ENCODE peak calls at places on chromosome 21, in eight cellular contexts. One of them, this sample, is unnamed.
A peak's percentile ranks its signal among the peaks of the same experiment; 100 is the strongest.

GRCh38 chr21:21688877-21689276 is 690.7 kb downstream of the NCAM2 start:
- DNase-seq in fibroblast of mammary gland: peak; percentile 50
- DNase-seq in left lung: peak; percentile 34
- DNase-seq in GM12878: no peak
- DNase-seq in mucosa of descending colon: no peak
- DNase-seq in IMR-90: peak; percentile 37
- DNase-seq in OCI-LY7: no peak
- DNase-seq in BE2C: peak; percentile 70
- DNase-seq in this sample: peak; percentile 27

GRCh38 chr21:31473685-31474345 is 129.8 kb upstream of the TIAM1 start:
- DNase-seq in fibroblast of mammary gland: no peak
- DNase-seq in left lung: no peak
- DNase-seq in GM12878: no peak
- DNase-seq in mucosa of descending colon: no peak
- DNase-seq in IMR-90: no peak
- DNase-seq in OCI-LY7: no peak
- DNase-seq in BE2C: no peak
- DNase-seq in this sample: no peak

GRCh38 chr21:25912402-25912746 is 177.6 kb downstream of the GABPA start:
- DNase-seq in fibroblast of mammary gland: no peak
- DNase-seq in left lung: no peak
- DNase-seq in GM12878: no peak
- DNase-seq in mucosa of descending colon: no peak
- DNase-seq in IMR-90: no peak
- DNase-seq in OCI-LY7: no peak
- DNase-seq in BE2C: no peak
- DNase-seq in this sample: no peak

GRCh38 chr21:30620522-30620921 is at the start of gene KRTAP20-4:
- DNase-seq in fibroblast of mammary gland: no peak
- DNase-seq in left lung: no peak
- DNase-seq in GM12878: no peak
- DNase-seq in mucosa of descending colon: no peak
- DNase-seq in IMR-90: no peak
- DNase-seq in OCI-LY7: no peak
- DNase-seq in BE2C: no peak
- DNase-seq in this sample: no peak

GRCh38 chr21:26388731-26389231 is 184.3 kb downstream of the CYYR1 start:
- DNase-seq in fibroblast of mammary gland: peak; percentile 62
- DNase-seq in left lung: no peak
- DNase-seq in GM12878: no peak
- DNase-seq in mucosa of descending colon: no peak
- DNase-seq in IMR-90: peak; percentile 38
- DNase-seq in OCI-LY7: no peak
- DNase-seq in BE2C: peak; percentile 44
- DNase-seq in this sample: no peak

GRCh38 chr21:15797577-15798363 is 68.0 kb downstream of the USP25 start:
- DNase-seq in fibroblast of mammary gland: no peak
- DNase-seq in left lung: no peak
- DNase-seq in GM12878: no peak
- DNase-seq in mucosa of descending colon: no peak
- DNase-seq in IMR-90: no peak
- DNase-seq in OCI-LY7: no peak
- DNase-seq in BE2C: no peak
- DNase-seq in this sample: no peak

GRCh38 chr21:25862596-25862995 is 127.8 kb downstream of the GABPA start:
- DNase-seq in fibroblast of mammary gland: peak; percentile 47
- DNase-seq in left lung: no peak
- DNase-seq in GM12878: no peak
- DNase-seq in mucosa of descending colon: no peak
- DNase-seq in IMR-90: peak; percentile 39
- DNase-seq in OCI-LY7: peak; percentile 34
- DNase-seq in BE2C: peak; percentile 28
- DNase-seq in this sample: no peak

GRCh38 chr21:29217818-29218252 is 80.9 kb upstream of the BACH1 start:
- DNase-seq in fibroblast of mammary gland: peak; percentile 99
- DNase-seq in left lung: no peak
- DNase-seq in GM12878: no peak
- DNase-seq in mucosa of descending colon: no peak
- DNase-seq in IMR-90: peak; percentile 99
- DNase-seq in OCI-LY7: no peak
- DNase-seq in BE2C: no peak
- DNase-seq in this sample: peak; percentile 27

GRCh38 chr21:29231781-29232548 is 66.8 kb upstream of the BACH1 start:
- DNase-seq in fibroblast of mammary gland: no peak
- DNase-seq in left lung: no peak
- DNase-seq in GM12878: no peak
- DNase-seq in mucosa of descending colon: no peak
- DNase-seq in IMR-90: no peak
- DNase-seq in OCI-LY7: no peak
- DNase-seq in BE2C: no peak
- DNase-seq in this sample: no peak

GRCh38 chr21:34912022-34912933 is 136.8 kb downstream of the RUNX1 start:
- DNase-seq in fibroblast of mammary gland: no peak
- DNase-seq in left lung: no peak
- DNase-seq in GM12878: no peak
- DNase-seq in mucosa of descending colon: no peak
- DNase-seq in IMR-90: no peak
- DNase-seq in OCI-LY7: no peak
- DNase-seq in BE2C: no peak
- DNase-seq in this sample: no peak

GRCh38 chr21:34886554-34887385 is 162.3 kb downstream of the RUNX1 start:
- DNase-seq in fibroblast of mammary gland: peak; percentile 59
- DNase-seq in left lung: peak; percentile 87
- DNase-seq in GM12878: no peak
- DNase-seq in mucosa of descending colon: peak; percentile 67
- DNase-seq in IMR-90: no peak
- DNase-seq in OCI-LY7: no peak
- DNase-seq in BE2C: no peak
- DNase-seq in this sample: peak; percentile 45

GRCh38 chr21:39616373-39616772 is 3.6 kb downstream of the B3GALT5 start:
- DNase-seq in fibroblast of mammary gland: no peak
- DNase-seq in left lung: no peak
- DNase-seq in GM12878: no peak
- DNase-seq in mucosa of descending colon: no peak
- DNase-seq in IMR-90: no peak
- DNase-seq in OCI-LY7: no peak
- DNase-seq in BE2C: no peak
- DNase-seq in this sample: no peak

GRCh38 chr21:25831300-25831699 is 96.5 kb downstream of the GABPA start:
- DNase-seq in fibroblast of mammary gland: no peak
- DNase-seq in left lung: no peak
- DNase-seq in GM12878: no peak
- DNase-seq in mucosa of descending colon: no peak
- DNase-seq in IMR-90: peak; percentile 39
- DNase-seq in OCI-LY7: no peak
- DNase-seq in BE2C: no peak
- DNase-seq in this sample: no peak

GRCh38 chr21:39661121-39661520 is 48.4 kb downstream of the B3GALT5 start:
- DNase-seq in fibroblast of mammary gland: no peak
- DNase-seq in left lung: no peak
- DNase-seq in GM12878: no peak
- DNase-seq in mucosa of descending colon: no peak
- DNase-seq in IMR-90: no peak
- DNase-seq in OCI-LY7: no peak
- DNase-seq in BE2C: no peak
- DNase-seq in this sample: no peak

GRCh38 chr21:46477765-46478164 is 19.1 kb downstream of the DIP2A start:
- DNase-seq in fibroblast of mammary gland: peak; percentile 79
- DNase-seq in left lung: no peak
- DNase-seq in GM12878: no peak
- DNase-seq in mucosa of descending colon: no peak
- DNase-seq in IMR-90: peak; percentile 51
- DNase-seq in OCI-LY7: no peak
- DNase-seq in BE2C: no peak
- DNase-seq in this sample: no peak

GRCh38 chr21:35400233-35400939 is 351.3 kb upstream of the RUNX1 start:
- DNase-seq in fibroblast of mammary gland: peak; percentile 71
- DNase-seq in left lung: no peak
- DNase-seq in GM12878: peak; percentile 19
- DNase-seq in mucosa of descending colon: no peak
- DNase-seq in IMR-90: peak; percentile 67
- DNase-seq in OCI-LY7: peak; percentile 86
- DNase-seq in BE2C: no peak
- DNase-seq in this sample: peak; percentile 80

GRCh38 chr21:45234906-45235305 is 52.8 kb downstream of the POFUT2 start:
- DNase-seq in fibroblast of mammary gland: no peak
- DNase-seq in left lung: no peak
- DNase-seq in GM12878: no peak
- DNase-seq in mucosa of descending colon: no peak
- DNase-seq in IMR-90: no peak
- DNase-seq in OCI-LY7: no peak
- DNase-seq in BE2C: no peak
- DNase-seq in this sample: no peak
- H3K4me3 ChIP-seq in fibroblast of mammary gland: no peak overlapping the region
- H3K4me3 ChIP-seq in left lung: no peak overlapping the region
- H3K4me3 ChIP-seq in GM12878: no peak overlapping the region
- H3K4me3 ChIP-seq in mucosa of descending colon: no peak overlapping the region
- H3K4me3 ChIP-seq in IMR-90: no peak overlapping the region
- H3K4me3 ChIP-seq in OCI-LY7: no peak overlapping the region
- H3K4me3 ChIP-seq in BE2C: no peak overlapping the region
- H3K4me3 ChIP-seq in this sample: no peak overlapping the region

GRCh38 chr21:43919871-43920801 is 55.1 kb downstream of the AGPAT3 start:
- DNase-seq in fibroblast of mammary gland: no peak
- DNase-seq in left lung: peak; percentile 57
- DNase-seq in GM12878: peak; percentile 54
- DNase-seq in mucosa of descending colon: no peak
- DNase-seq in IMR-90: peak; percentile 40
- DNase-seq in OCI-LY7: no peak
- DNase-seq in BE2C: peak; percentile 29
- DNase-seq in this sample: peak; percentile 63

GRCh38 chr21:43923391-43923790 is 58.4 kb downstream of the AGPAT3 start:
- DNase-seq in fibroblast of mammary gland: peak; percentile 43
- DNase-seq in left lung: peak; percentile 20
- DNase-seq in GM12878: no peak
- DNase-seq in mucosa of descending colon: no peak
- DNase-seq in IMR-90: peak; percentile 11
- DNase-seq in OCI-LY7: no peak
- DNase-seq in BE2C: peak; percentile 8
- DNase-seq in this sample: no peak

GRCh38 chr21:43921979-43922945 is 57.2 kb downstream of the AGPAT3 start:
- DNase-seq in fibroblast of mammary gland: peak; percentile 38
- DNase-seq in left lung: peak; percentile 48
- DNase-seq in GM12878: peak; percentile 69
- DNase-seq in mucosa of descending colon: no peak
- DNase-seq in IMR-90: peak; percentile 26
- DNase-seq in OCI-LY7: no peak
- DNase-seq in BE2C: peak; percentile 15
- DNase-seq in this sample: no peak

GRCh38 chr21:43922949-43923348 is 57.9 kb downstream of the AGPAT3 start:
- DNase-seq in fibroblast of mammary gland: no peak
- DNase-seq in left lung: peak; percentile 41
- DNase-seq in GM12878: no peak
- DNase-seq in mucosa of descending colon: no peak
- DNase-seq in IMR-90: no peak
- DNase-seq in OCI-LY7: no peak
- DNase-seq in BE2C: peak; percentile 20
- DNase-seq in this sample: no peak

GRCh38 chr21:43921602-43921978 is 56.6 kb downstream of the AGPAT3 start:
- DNase-seq in fibroblast of mammary gland: no peak
- DNase-seq in left lung: peak; percentile 14
- DNase-seq in GM12878: peak; percentile 39
- DNase-seq in mucosa of descending colon: no peak
- DNase-seq in IMR-90: no peak
- DNase-seq in OCI-LY7: no peak
- DNase-seq in BE2C: no peak
- DNase-seq in this sample: peak; percentile 59
- H3K4me3 ChIP-seq in fibroblast of mammary gland: no peak overlapping the region
- H3K4me3 ChIP-seq in left lung: no peak overlapping the region
- H3K4me3 ChIP-seq in GM12878: peak overlapping the region; percentile 6
- H3K4me3 ChIP-seq in mucosa of descending colon: no peak overlapping the region
- H3K4me3 ChIP-seq in IMR-90: no peak overlapping the region
- H3K4me3 ChIP-seq in OCI-LY7: no peak overlapping the region
- H3K4me3 ChIP-seq in BE2C: no peak overlapping the region
- H3K4me3 ChIP-seq in this sample: no peak overlapping the region

DNA sequence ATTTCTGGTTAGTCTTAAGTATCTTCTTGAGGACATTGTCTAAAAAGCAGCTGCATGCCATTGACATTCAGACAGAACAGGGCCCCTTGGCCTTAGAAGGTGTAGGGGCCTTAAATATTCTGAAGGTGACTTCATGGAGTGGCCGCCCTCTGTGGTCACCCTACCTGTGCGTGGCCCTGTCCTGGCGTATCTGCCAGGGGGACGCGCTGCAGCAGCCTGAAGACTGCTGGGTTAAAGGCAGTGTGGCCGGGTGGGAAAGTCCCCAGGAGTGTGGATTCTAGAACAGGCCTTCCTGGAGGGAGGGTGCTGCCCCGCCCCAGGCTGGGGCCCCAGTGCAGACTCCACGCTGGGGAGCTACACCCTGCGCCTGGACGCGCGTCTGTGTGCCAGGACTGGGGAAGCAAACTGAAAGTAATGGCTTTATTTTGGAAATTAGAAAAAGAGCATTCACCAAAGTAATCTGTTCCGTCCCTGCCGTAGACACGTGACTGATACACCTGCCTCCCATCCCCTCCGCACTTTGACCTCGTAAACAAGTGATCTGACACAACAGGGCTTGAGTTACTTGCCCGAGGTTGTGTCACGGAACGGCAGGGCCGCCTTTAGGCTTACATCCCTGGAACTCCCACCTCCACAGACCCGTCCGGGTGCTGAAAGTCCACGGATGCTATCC is 1.8 kb downstream of the AGPAT3 start:
- DNase-seq in fibroblast of mammary gland: no peak
- DNase-seq in left lung: peak; percentile 83
- DNase-seq in GM12878: peak; percentile 50
- DNase-seq in mucosa of descending colon: peak; percentile 89
- DNase-seq in IMR-90: no peak
- DNase-seq in OCI-LY7: no peak
- DNase-seq in BE2C: no peak
- DNase-seq in this sample: peak; percentile 80
- H3K4me3 ChIP-seq in fibroblast of mammary gland: peak overlapping the region; percentile 63
- H3K4me3 ChIP-seq in left lung: peak overlapping the region; percentile 54
- H3K4me3 ChIP-seq in GM12878: peak overlapping the region; percentile 75
- H3K4me3 ChIP-seq in mucosa of descending colon: no peak overlapping the region
- H3K4me3 ChIP-seq in IMR-90: peak overlapping the region; percentile 90
- H3K4me3 ChIP-seq in OCI-LY7: peak overlapping the region; percentile 72
- H3K4me3 ChIP-seq in BE2C: peak overlapping the region; percentile 61
- H3K4me3 ChIP-seq in this sample: peak overlapping the region; percentile 91

GRCh38 chr21:42534361-42534900 is 20.8 kb downstream of the SLC37A1 start:
- DNase-seq in fibroblast of mammary gland: no peak
- DNase-seq in left lung: no peak
- DNase-seq in GM12878: no peak
- DNase-seq in mucosa of descending colon: no peak
- DNase-seq in IMR-90: no peak
- DNase-seq in OCI-LY7: peak; percentile 55
- DNase-seq in BE2C: peak; percentile 64
- DNase-seq in this sample: no peak

GRCh38 chr21:42534901-42535378 is 21.3 kb downstream of the SLC37A1 start:
- DNase-seq in fibroblast of mammary gland: no peak
- DNase-seq in left lung: no peak
- DNase-seq in GM12878: peak; percentile 80
- DNase-seq in mucosa of descending colon: no peak
- DNase-seq in IMR-90: no peak
- DNase-seq in OCI-LY7: peak; percentile 88
- DNase-seq in BE2C: no peak
- DNase-seq in this sample: no peak

GRCh38 chr21:42532466-42533181 is 19.0 kb downstream of the SLC37A1 start:
- DNase-seq in fibroblast of mammary gland: no peak
- DNase-seq in left lung: no peak
- DNase-seq in GM12878: no peak
- DNase-seq in mucosa of descending colon: peak; percentile 78
- DNase-seq in IMR-90: peak; percentile 12
- DNase-seq in OCI-LY7: peak; percentile 84
- DNase-seq in BE2C: no peak
- DNase-seq in this sample: no peak

GRCh38 chr21:42533306-42533962 is 19.8 kb downstream of the SLC37A1 start:
- DNase-seq in fibroblast of mammary gland: no peak
- DNase-seq in left lung: no peak
- DNase-seq in GM12878: no peak
- DNase-seq in mucosa of descending colon: no peak
- DNase-seq in IMR-90: no peak
- DNase-seq in OCI-LY7: peak; percentile 32
- DNase-seq in BE2C: no peak
- DNase-seq in this sample: no peak

GRCh38 chr21:42533963-42534355 is 20.3 kb downstream of the SLC37A1 start:
- DNase-seq in fibroblast of mammary gland: no peak
- DNase-seq in left lung: no peak
- DNase-seq in GM12878: no peak
- DNase-seq in mucosa of descending colon: no peak
- DNase-seq in IMR-90: no peak
- DNase-seq in OCI-LY7: no peak
- DNase-seq in BE2C: no peak
- DNase-seq in this sample: no peak
- H3K4me3 ChIP-seq in fibroblast of mammary gland: no peak overlapping the region
- H3K4me3 ChIP-seq in left lung: no peak overlapping the region
- H3K4me3 ChIP-seq in GM12878: peak overlapping the region; percentile 47
- H3K4me3 ChIP-seq in mucosa of descending colon: no peak overlapping the region
- H3K4me3 ChIP-seq in IMR-90: no peak overlapping the region
- H3K4me3 ChIP-seq in OCI-LY7: peak overlapping the region; percentile 80
- H3K4me3 ChIP-seq in BE2C: no peak overlapping the region
- H3K4me3 ChIP-seq in this sample: no peak overlapping the region